ENCODE peak calls at places on chromosomes 13 and 19, in five cellular contexts. L, O, Y, K and T are unnamed samples.

GRCh38 chr19:29145756-29146155 is 67.2 kb downstream of the UQCRFS1 start:
- DNase-seq in O (no peak), Y (no peak), L (no peak), K (no peak), T (no peak)

GRCh38 chr19:37955986-37956385 is 49.0 kb downstream of the SIPA1L3 start:
- DNase-seq in K (no peak), Y (no peak), L (no peak), O (no peak), T (no peak)

GRCh38 chr13:23610187-23610576 is 40.0 kb downstream of the TNFRSF19 start:
- DNase-seq in L (no peak), O (no peak), K (peak; percentile 62), Y (no peak), T (no peak)

GRCh38 chr13:104816716-104817115 is 1718.7 kb downstream of the EFNB2 start:
- DNase-seq in O (no peak), Y (no peak), K (no peak), L (no peak), T (no peak)

GRCh38 chr13:110331362-110331761 is 24.3 kb downstream of the COL4A2 start:
- DNase-seq in K (peak; percentile 97), L (no peak), Y (no peak), O (no peak), T (no peak)

GRCh38 chr19:48735031-48735615 is 5.3 kb downstream of the RASIP1 start:
- DNase-seq in O (peak; percentile 87), L (no peak), K (peak; percentile 29), Y (no peak), T (no peak)

GRCh38 chr13:65551208-65551607 is 1678.9 kb downstream of the PCDH9 start:
- DNase-seq in L (no peak), K (no peak), Y (no peak), O (no peak), T (no peak)

GRCh38 chr19:55536951-55537740 is at the start of gene SBK2:
- DNase-seq in Y (no peak), O (peak; percentile 74), L (no peak), K (no peak), T (no peak)

GRCh38 chr19:1270168-1270853 is 1.2 kb downstream of the CIRBP start:
- DNase-seq in K (no peak), O (no peak), Y (no peak), L (no peak), T (no peak)

GRCh38 chr19:4369109-4369887 is 25.9 kb downstream of the MPND start:
- DNase-seq in Y (no peak), O (no peak), L (peak; percentile 72), K (peak; percentile 35), T (no peak)

GRCh38 chr13:45331981-45332830 is 8.8 kb downstream of the TPT1 start:
- DNase-seq in O (peak; percentile 19), Y (peak; percentile 87), K (peak; percentile 88), L (no peak), T (peak; percentile 87)

GRCh38 chr13:53379485-53379884 is 350.9 kb downstream of the OLFM4 start:
- DNase-seq in K (no peak), Y (no peak), O (no peak), L (no peak), T (no peak)

GRCh38 chr19:6100284-6100915 is 9.9 kb downstream of the RFX2 start:
- DNase-seq in K (no peak), Y (no peak), L (no peak), O (peak; percentile 43), T (no peak)

GRCh38 chr19:27775395-27775794 is 1437.6 kb downstream of the UQCRFS1 start:
- DNase-seq in Y (no peak), O (peak; percentile 59), K (no peak), L (no peak), T (no peak)

GRCh38 chr13:20843177-20843576 is 59.4 kb downstream of the XPO4 start:
- DNase-seq in K (peak; percentile 66), Y (no peak), O (no peak), L (no peak), T (no peak)

GRCh38 chr13:45403081-45403480 is 15.1 kb downstream of the SLC25A30 start:
- DNase-seq in L (no peak), O (no peak), Y (no peak), K (no peak), T (no peak)

GRCh38 chr19:2977686-2978466 is 512 bp downstream of the TLE6 start:
- DNase-seq in Y (no peak), K (no peak), L (no peak), O (no peak), T (no peak)

GRCh38 chr13:70170689-70171088 is 62.4 kb upstream of the KLHL1 start:
- DNase-seq in L (no peak), K (no peak), O (no peak), Y (no peak), T (no peak)

GRCh38 chr19:35742121-35742724 is at the start of gene IGFLR1:
- DNase-seq in O (no peak), Y (no peak), K (no peak), L (no peak), T (no peak)

DNA sequence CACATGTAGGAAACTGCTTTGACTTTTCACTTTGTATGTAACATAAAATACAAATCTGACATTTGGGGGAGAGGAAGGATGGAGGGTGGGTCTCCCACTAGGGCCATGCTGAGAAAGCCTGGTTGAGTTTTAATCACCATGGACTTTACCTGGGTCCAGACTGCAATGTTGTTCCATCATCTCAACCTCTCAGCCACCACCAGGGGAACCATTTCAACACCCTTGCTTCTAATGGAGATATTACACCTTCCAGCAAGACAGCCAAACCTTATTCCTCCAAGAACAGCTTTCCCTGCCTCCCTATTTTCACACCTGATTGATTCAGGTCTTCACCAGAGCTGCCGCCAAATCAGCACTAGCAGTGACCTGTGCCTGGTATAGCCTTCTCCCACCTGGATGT is 56.0 kb downstream of the ZAR1L start:
- DNase-seq in O (no peak), Y (no peak), K (no peak), L (no peak), T (no peak)
- TF ChIP-seq CTCF in O (peak; percentile 28), Y (no peak), K (no peak), L (no peak), T (no peak)

GRCh38 chr19:42059196-42059595 is 10.8 kb downstream of the GRIK5 start:
- DNase-seq in L (no peak), Y (no peak), K (no peak), O (no peak), T (no peak)
- TF ChIP-seq CTCF in L (no peak), Y (no peak), K (no peak), O (no peak), T (no peak)

GRCh38 chr13:67366533-67366932 is 136.4 kb upstream of the PCDH9 start:
- DNase-seq in Y (no peak), K (peak; percentile 29), O (no peak), L (no peak), T (no peak)
- TF ChIP-seq CTCF in Y (peak; percentile 5), K (peak; percentile 26), O (peak; percentile 3), L (no peak), T (no peak)

GRCh38 chr13:46751811-46752635 is 44.9 kb downstream of the ESD start:
- DNase-seq in Y (no peak), L (no peak), O (peak; percentile 14), K (peak; percentile 43), T (no peak)
- TF ChIP-seq CTCF in Y (peak; percentile 2), L (no peak), O (peak; percentile 43), K (no peak), T (no peak)

DNA sequence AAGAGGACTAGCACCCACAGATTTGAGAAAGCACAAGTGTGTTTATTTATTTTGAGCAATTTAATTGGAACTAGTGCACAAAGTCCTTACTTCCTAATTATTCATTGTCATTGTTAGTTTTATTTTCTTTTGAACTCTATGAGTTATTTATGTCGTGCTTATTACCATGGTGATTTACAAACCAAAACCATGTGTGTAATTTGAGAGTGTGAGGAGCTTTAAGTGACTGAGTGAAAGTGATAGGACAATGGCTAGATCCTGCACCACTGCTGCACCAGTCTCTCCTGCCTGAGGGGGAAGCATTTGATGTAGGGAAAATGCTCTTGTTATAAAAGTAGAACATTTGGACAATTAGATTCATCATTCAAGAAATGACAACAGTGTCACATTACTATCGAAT is 172.3 kb upstream of the KLF12 start:
- DNase-seq in K (peak; percentile 46), Y (no peak), O (no peak), L (no peak), T (peak; percentile 39)
- TF ChIP-seq CTCF in K (no peak), Y (no peak), O (no peak), L (no peak), T (peak; percentile 22)

GRCh38 chr13:51158923-51159322 is 47.8 kb upstream of the C13orf42 start:
- DNase-seq in K (no peak), Y (peak; percentile 12), O (no peak), L (no peak), T (no peak)
- TF ChIP-seq CTCF in K (no peak), Y (no peak), O (no peak), L (no peak), T (no peak)

GRCh38 chr13:112658807-112659206 is 31.0 kb upstream of the ATP11A start:
- DNase-seq in K (no peak), O (no peak), L (no peak), Y (no peak), T (no peak)

GRCh38 chr13:112653821-112654220 is 36.0 kb upstream of the ATP11A start:
- DNase-seq in Y (no peak), K (no peak), O (no peak), L (no peak), T (no peak)

GRCh38 chr13:112661291-112661690 is 28.5 kb upstream of the ATP11A start:
- DNase-seq in O (no peak), K (no peak), L (no peak), Y (no peak), T (no peak)

GRCh38 chr13:112655898-112656297 is 33.9 kb upstream of the ATP11A start:
- DNase-seq in K (no peak), Y (no peak), O (no peak), L (no peak), T (no peak)

GRCh38 chr13:112657850-112658445 is 31.9 kb upstream of the ATP11A start:
- DNase-seq in O (no peak), Y (peak; percentile 37), K (peak; percentile 64), L (no peak), T (no peak)
- TF ChIP-seq CTCF in O (no peak), Y (no peak), K (no peak), L (no peak), T (no peak)

GRCh38 chr13:99991013-99991805 is 9.6 kb downstream of the ZIC2 start:
- DNase-seq in L (no peak), Y (no peak), O (no peak), K (peak; percentile 56), T (no peak)
- TF ChIP-seq CTCF in L (no peak), Y (no peak), O (no peak), K (no peak), T (no peak)

DNA sequence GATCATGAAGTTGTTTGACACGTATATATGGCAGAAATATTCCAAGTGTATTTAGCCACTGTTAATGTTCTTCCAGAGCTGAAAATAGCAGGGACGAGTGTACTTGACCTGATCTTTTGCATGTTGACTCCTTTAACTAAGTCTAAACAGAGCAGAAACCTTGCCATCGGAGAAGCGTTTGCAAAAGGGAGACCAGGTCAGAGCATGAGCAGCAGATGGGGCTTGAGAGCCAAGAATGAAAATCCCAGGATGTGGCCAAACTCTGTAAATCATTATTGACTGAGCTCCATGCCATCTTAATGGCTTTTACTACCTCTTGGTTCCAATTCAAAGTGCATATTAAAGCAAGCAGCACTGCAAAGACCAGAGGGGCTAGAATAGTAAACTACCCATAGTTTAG is 55.5 kb downstream of the FAM216B start:
- DNase-seq in Y (peak; percentile 74), L (no peak), K (peak; percentile 73), O (peak; percentile 16), T (peak; percentile 62)
- TF ChIP-seq CTCF in Y (peak; percentile 34), L (no peak), K (peak; percentile 47), O (no peak), T (peak; percentile 69)

GRCh38 chr13:31081316-31081715 is 80.4 kb downstream of the HSPH1 start:
- DNase-seq in K (no peak), O (no peak), Y (no peak), L (no peak), T (no peak)
- TF ChIP-seq CTCF in K (no peak), O (no peak), Y (no peak), L (no peak), T (no peak)